ENCODE peak calls at places on chromosomes 2 and 18, in five cellular contexts. E is fibroblast of pulmonary artery, C is Peyer's patch, J is MCF 10A, F is AG09319. H is an unnamed sample.

GRCh38 chr2:37323770-37324535 is 680 bp downstream of the PRKD3 start:
- DNase-seq in E (peak), C (peak), J (peak), F (no peak), H (no peak)

GRCh38 chr2:54310314-54310713 is 54.3 kb upstream of the TSPYL6 start:
- DNase-seq in E (no peak), C (no peak), J (peak), F (no peak), H (no peak)

GRCh38 chr2:238130696-238131628 is 7.5 kb upstream of the KLHL30 start:
- DNase-seq in E (no peak), C (peak), J (no peak), F (no peak), H (no peak)

GRCh38 chr18:159037-159652 is 788 bp downstream of the USP14 start:
- DNase-seq in E (peak), C (no peak), J (peak), F (no peak), H (no peak)

GRCh38 chr18:21742323-21742687 is 1.7 kb downstream of the MIB1 start:
- DNase-seq in E (peak), C (no peak), J (peak), F (no peak), H (no peak)

GRCh38 chr18:51165296-51165695 is 32.2 kb downstream of the MEX3C start:
- DNase-seq in E (no peak), C (no peak), J (no peak), F (no peak), H (no peak)

GRCh38 chr2:66559672-66560071 is 124.7 kb downstream of the MEIS1 start:
- DNase-seq in E (no peak), C (no peak), J (peak), F (no peak), H (no peak)

GRCh38 chr2:190965580-190966222 is 48.3 kb downstream of the STAT1 start:
- DNase-seq in E (no peak), C (no peak), J (no peak), F (no peak), H (no peak)

GRCh38 chr2:19929226-19929625 is 27.4 kb upstream of the TTC32 start:
- DNase-seq in E (no peak), C (no peak), J (no peak), F (no peak), H (no peak)

GRCh38 chr18:54684786-54685185 is 93.7 kb downstream of the DYNAP start:
- DNase-seq in E (peak), C (no peak), J (no peak), F (no peak), H (no peak)

GRCh38 chr18:58225101-58225500 is 181.1 kb downstream of the NEDD4L start:
- DNase-seq in E (no peak), C (no peak), J (no peak), F (no peak), H (no peak)

GRCh38 chr2:79716266-79716665 is 203.4 kb downstream of the CTNNA2 start:
- DNase-seq in E (no peak), C (no peak), J (no peak), F (no peak), H (no peak)

GRCh38 chr2:72983500-72984039 is 66.3 kb downstream of the EMX1 start:
- DNase-seq in E (no peak), C (peak), J (no peak), F (no peak), H (no peak)

GRCh38 chr2:148901142-148901541 is 26.1 kb downstream of the KIF5C start:
- DNase-seq in E (no peak), C (no peak), J (no peak), F (no peak), H (no peak)
- TF ChIP-seq CTCF in E (no peak), C (no peak), J (no peak), F (no peak), H (no peak)

GRCh38 chr2:192194866-192195547 is at the start of gene TMEFF2:
- DNase-seq in E (peak), C (peak), J (peak), F (peak), H (no peak)

GRCh38 chr2:192196451-192197194 is 1.9 kb upstream of the TMEFF2 start:
- DNase-seq in E (no peak), C (no peak), J (no peak), F (no peak), H (no peak)

GRCh38 chr2:192195548-192196418 is 1.1 kb upstream of the TMEFF2 start:
- DNase-seq in E (peak), C (peak), J (peak), F (no peak), H (no peak)

GRCh38 chr2:192194065-192194865 is 468 bp downstream of the TMEFF2 start:
- DNase-seq in E (no peak), C (peak), J (no peak), F (no peak), H (no peak)

DNA sequence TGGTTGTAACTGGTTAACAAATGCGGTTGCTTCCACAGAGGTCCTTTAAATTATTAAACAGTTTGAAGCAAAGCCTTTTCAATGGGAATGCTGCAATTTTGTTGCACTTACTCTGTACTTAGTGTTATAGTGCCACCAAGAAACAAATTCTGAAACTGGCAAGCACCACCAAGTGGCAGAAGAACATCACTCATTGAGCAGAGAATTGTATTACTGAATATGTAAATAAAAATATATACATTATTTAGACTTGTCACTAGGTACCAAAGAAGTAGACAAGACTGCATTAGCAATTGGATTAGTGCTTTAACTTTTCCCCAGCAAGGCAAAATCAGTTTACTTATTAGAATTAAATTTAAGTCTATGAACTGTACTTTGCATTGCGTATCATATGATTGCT is 2.7 kb upstream of the TMEFF2 start:
- DNase-seq in E (peak), C (no peak), J (peak), F (no peak), H (no peak)
- TF ChIP-seq CTCF in E (peak), C (no peak), J (peak), F (peak), H (no peak)

GRCh38 chr18:48037481-48038271 is 107.2 kb upstream of the SMAD2 start:
- DNase-seq in E (peak), C (peak), J (peak), F (no peak), H (peak)
- TF ChIP-seq CTCF in E (peak), C (no peak), J (peak), F (peak), H (no peak)

GRCh38 chr2:224887159-224887558 is 155.1 kb downstream of the DOCK10 start:
- DNase-seq in E (peak), C (no peak), J (peak), F (peak), H (no peak)
- TF ChIP-seq CTCF in E (peak), C (no peak), J (no peak), F (peak), H (peak)

DNA sequence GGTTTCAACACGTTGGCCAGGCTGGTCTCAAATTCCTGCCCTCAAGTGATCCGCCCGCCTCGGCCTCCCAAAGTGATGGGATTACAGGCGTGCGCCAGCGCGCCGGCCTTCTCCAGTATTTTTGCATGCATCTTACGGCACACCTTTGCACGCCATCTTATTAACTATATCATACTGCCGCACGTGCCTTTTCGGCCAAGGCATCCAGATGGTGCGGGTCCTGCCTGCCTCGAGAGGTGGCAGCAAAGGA is 759 bp upstream of the ING5 start:
- DNase-seq in E (peak), C (no peak), J (no peak), F (peak), H (peak)
- TF ChIP-seq CTCF in E (peak), C (no peak), J (peak), F (peak), H (peak)

GRCh38 chr2:134460583-134460998 is 206.7 kb downstream of the MGAT5 start:
- DNase-seq in E (peak), C (peak), J (peak), F (no peak), H (no peak)
- TF ChIP-seq CTCF in E (peak), C (peak), J (peak), F (peak), H (peak)

GRCh38 chr2:234135750-234136221 is 85.3 kb downstream of the SPP2 start:
- DNase-seq in E (peak), C (peak), J (peak), F (peak), H (no peak)
- TF ChIP-seq CTCF in E (peak), C (peak), J (peak), F (peak), H (peak)

GRCh38 chr2:16127958-16128357 is 187.6 kb downstream of the MYCN start:
- DNase-seq in E (no peak), C (no peak), J (no peak), F (no peak), H (no peak)

GRCh38 chr2:16128746-16129610 is 188.6 kb downstream of the MYCN start:
- DNase-seq in E (no peak), C (no peak), J (no peak), F (no peak), H (no peak)

GRCh38 chr2:16125614-16126125 is 185.3 kb downstream of the MYCN start:
- DNase-seq in E (no peak), C (peak), J (no peak), F (no peak), H (no peak)

GRCh38 chr2:16126141-16126968 is 186.0 kb downstream of the MYCN start:
- DNase-seq in E (no peak), C (no peak), J (peak), F (no peak), H (no peak)

DNA sequence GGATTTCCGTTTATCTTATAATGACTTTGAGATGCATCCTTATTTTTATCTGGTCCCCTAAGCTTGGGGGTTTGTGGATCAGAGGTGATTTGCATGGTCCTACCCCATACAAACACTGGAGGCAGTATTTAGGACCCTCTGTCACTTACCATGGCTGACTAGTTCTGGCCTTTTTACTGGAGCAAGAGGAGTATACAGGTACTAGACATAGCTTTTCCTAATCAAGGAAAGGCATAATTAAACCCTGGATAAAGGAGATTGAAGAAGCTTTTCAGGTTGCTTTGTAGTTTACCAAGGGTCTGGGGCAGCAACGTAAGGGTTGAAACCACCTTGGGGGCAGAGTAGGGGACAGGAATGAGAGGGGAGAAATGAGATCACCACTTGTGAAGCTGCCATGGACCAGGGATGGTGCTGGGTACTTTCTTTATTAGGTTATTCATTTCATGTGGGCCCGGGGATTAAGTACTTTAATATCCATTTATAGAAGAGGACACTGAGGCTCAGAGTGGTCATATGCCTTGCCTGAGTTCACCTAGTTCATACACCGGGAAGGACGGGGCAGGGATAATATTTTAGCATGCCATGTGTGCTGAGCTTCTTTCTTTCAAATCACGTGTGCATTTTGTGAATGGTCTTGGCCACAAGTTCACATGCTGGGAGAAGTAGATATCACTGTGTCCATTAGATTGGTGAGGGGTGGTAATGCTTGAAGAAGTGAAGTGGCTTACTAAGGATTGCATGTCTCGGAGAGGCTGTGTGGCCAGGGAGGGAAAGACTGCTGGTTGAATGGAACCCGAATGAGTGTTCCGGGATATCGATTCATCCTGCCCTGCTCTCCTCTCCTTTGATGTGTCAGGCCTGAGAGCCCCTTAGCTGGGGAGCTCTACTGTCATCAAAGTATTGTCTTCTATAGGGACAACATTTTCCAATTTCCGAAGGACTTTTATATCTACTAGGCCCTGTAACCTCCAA is 186.9 kb downstream of the MYCN start:
- DNase-seq in E (no peak), C (no peak), J (no peak), F (no peak), H (no peak)
- TF ChIP-seq CTCF in E (no peak), C (no peak), J (no peak), F (no peak), H (no peak)

GRCh38 chr2:200786826-200787225 is 24.9 kb upstream of the BZW1 start:
- DNase-seq in E (peak), C (no peak), J (peak), F (no peak), H (no peak)
- TF ChIP-seq CTCF in E (no peak), C (no peak), J (no peak), F (no peak), H (no peak)

DNA sequence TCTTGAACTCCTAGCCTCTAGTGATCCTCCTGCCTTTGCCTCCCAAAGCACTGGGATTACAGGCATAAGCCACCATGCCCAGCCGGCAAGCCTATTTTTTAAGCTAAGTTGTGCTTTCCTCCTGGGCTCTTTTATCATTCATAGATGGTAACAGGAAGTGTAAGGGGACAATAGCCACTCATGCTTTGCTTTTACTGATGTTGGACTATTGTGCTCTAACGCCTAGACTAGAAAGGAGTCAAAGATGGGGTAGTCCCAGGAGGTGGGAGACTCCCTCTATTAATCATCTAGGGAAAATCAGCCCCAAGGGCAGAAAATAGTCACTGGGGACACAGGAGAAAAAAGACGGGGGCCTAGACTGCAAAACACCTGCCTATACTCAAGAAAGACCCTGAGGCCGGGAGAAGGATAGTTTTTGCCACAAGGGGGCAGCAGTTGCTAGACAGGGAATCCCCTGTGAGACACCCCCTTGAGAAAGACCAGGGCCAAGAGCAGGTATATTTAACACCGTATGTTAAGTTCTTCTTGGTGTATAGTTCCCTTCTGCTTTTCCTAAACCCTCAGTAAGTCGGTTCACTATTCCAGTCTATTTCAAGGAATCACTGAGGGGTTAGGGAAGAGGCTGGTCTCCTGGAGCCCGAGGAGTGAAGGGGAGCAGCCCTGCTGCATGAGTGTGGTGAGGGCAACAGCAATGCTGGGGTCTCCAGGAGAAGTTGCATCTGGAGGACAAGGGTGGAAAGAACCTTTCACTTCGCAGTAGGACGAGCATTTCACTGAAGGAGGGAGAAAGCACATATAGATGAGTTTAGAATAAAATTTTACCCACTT is 2.1 kb upstream of the CXCR1 start:
- DNase-seq in E (peak), C (no peak), J (peak), F (no peak), H (no peak)
- TF ChIP-seq CTCF in E (peak), C (no peak), J (peak), F (peak), H (peak)

H was measured in CD14-positive monocyte.